ENCODE peak calls at places on chromosomes 3 and 15, in four cellular contexts. Q is tibial artery, H is prostate gland, K is SJSA1. B is an unnamed sample.

GRCh38 chr15:80531388-80532184 is 127.4 kb downstream of the ARNT2 start:
- DNase-seq in Q (peak), H (no peak), K (no peak), B (no peak)

GRCh38 chr15:70421197-70421482 is 323.4 kb upstream of the TLE3 start:
- DNase-seq in Q (no peak), H (peak), K (no peak), B (no peak)

GRCh38 chr3:169628567-169628966 is 34.9 kb downstream of the MECOM start:
- DNase-seq in Q (no peak), H (no peak), K (no peak), B (no peak)

GRCh38 chr15:74173545-74174215 is at the start of gene ISLR:
- DNase-seq in Q (peak), H (no peak), K (peak), B (peak)

GRCh38 chr15:91136386-91136923 is 36.4 kb downstream of the SV2B start:
- DNase-seq in Q (no peak), H (no peak), K (no peak), B (no peak)

GRCh38 chr3:166570136-166570535 is 732.9 kb upstream of the BCHE start:
- DNase-seq in Q (no peak), H (no peak), K (no peak), B (no peak)

GRCh38 chr15:53880353-53880752 is 97.9 kb upstream of the UNC13C start:
- DNase-seq in Q (no peak), H (no peak), K (no peak), B (no peak)

GRCh38 chr3:40237892-40238571 is 71.5 kb upstream of the EIF1B start:
- DNase-seq in Q (no peak), H (no peak), K (no peak), B (no peak)

GRCh38 chr3:184361532-184361931 is at the start of the genes CLCN2 and POLR2H:
- DNase-seq in Q (peak), H (peak), K (no peak), B (peak)

GRCh38 chr15:69578792-69579587 is 126.4 kb downstream of the RPLP1 start:
- DNase-seq in Q (peak), H (peak), K (no peak), B (no peak)

GRCh38 chr3:24158756-24159155 is 213.7 kb downstream of the NR1D2 start:
- DNase-seq in Q (no peak), H (no peak), K (no peak), B (no peak)

GRCh38 chr3:131217296-131217741 is 164.3 kb upstream of the NUDT16 start:
- DNase-seq in Q (no peak), H (no peak), K (no peak), B (peak)

GRCh38 chr3:107956991-107957467 is 133.8 kb downstream of the CD47 start:
- DNase-seq in Q (peak), H (peak), K (no peak), B (no peak)

GRCh38 chr3:4994144-4994730 is 15.0 kb downstream of the BHLHE40 start:
- DNase-seq in Q (no peak), H (no peak), K (peak), B (no peak)

GRCh38 chr3:113844622-113845222 is 6.1 kb downstream of the GRAMD1C start:
- DNase-seq in Q (no peak), H (no peak), K (no peak), B (no peak)

GRCh38 chr3:12004741-12005513 is 739 bp downstream of the SYN2 start:
- DNase-seq in Q (no peak), H (no peak), K (no peak), B (no peak)

GRCh38 chr15:86178845-86179244 is 99.2 kb downstream of the AGBL1 start:
- DNase-seq in Q (no peak), H (no peak), K (no peak), B (no peak)

GRCh38 chr3:155019576-155019975 is 60.5 kb upstream of the MME start:
- DNase-seq in Q (no peak), H (no peak), K (no peak), B (no peak)

GRCh38 chr15:93477188-93477587 is 388.2 kb upstream of the RGMA start:
- DNase-seq in Q (no peak), H (no peak), K (no peak), B (no peak)

GRCh38 chr3:99344216-99344615 is 294.2 kb upstream of the COL8A1 start:
- DNase-seq in Q (no peak), H (no peak), K (no peak), B (no peak)

GRCh38 chr3:17179381-17180205 is 294.8 kb downstream of the PLCL2 start:
- DNase-seq in Q (no peak), H (no peak), K (no peak), B (peak)

GRCh38 chr15:25427861-25428260 is 11.0 kb downstream of the UBE3A start:
- DNase-seq in Q (no peak), H (no peak), K (no peak), B (no peak)

GRCh38 chr15:66253643-66254363 is at the start of gene MEGF11:
- DNase-seq in Q (no peak), H (no peak), K (no peak), B (peak)

GRCh38 chr3:112782481-112782880 is 64.2 kb downstream of the CD200R1L start:
- DNase-seq in Q (no peak), H (no peak), K (no peak), B (no peak)

GRCh38 chr3:73192036-73192738 is 130.7 kb downstream of the EBLN2 start:
- DNase-seq in Q (no peak), H (no peak), K (no peak), B (no peak)

GRCh38 chr3:64634461-64634860 is 53.3 kb downstream of the ADAMTS9 start:
- DNase-seq in Q (no peak), H (no peak), K (no peak), B (no peak)

GRCh38 chr3:63763156-63763555 is 55.9 kb upstream of the C3orf49 start:
- DNase-seq in Q (no peak), H (no peak), K (no peak), B (no peak)

GRCh38 chr3:194505791-194506415 is 19.1 kb upstream of the ATP13A3 start:
- DNase-seq in Q (no peak), H (no peak), K (no peak), B (no peak)

GRCh38 chr3:105394177-105394576 is 27.5 kb downstream of the ALCAM start:
- DNase-seq in Q (no peak), H (no peak), K (no peak), B (no peak)

GRCh38 chr3:146067048-146067447 is 93.9 kb downstream of the PLOD2 start:
- DNase-seq in Q (no peak), H (no peak), K (no peak), B (no peak)

GRCh38 chr15:86829251-86829650 is 749.6 kb downstream of the AGBL1 start:
- DNase-seq in Q (no peak), H (no peak), K (no peak), B (peak)

GRCh38 chr3:138367912-138368311 is 19.5 kb downstream of the MRAS start:
- DNase-seq in Q (peak), H (no peak), K (no peak), B (no peak)

GRCh38 chr15:45022871-45023658 is at the start of gene SORD:
- DNase-seq in Q (peak), H (peak), K (peak), B (peak)

GRCh38 chr3:177602601-177603136 is 405.4 kb upstream of the TBL1XR1 start:
- DNase-seq in Q (no peak), H (no peak), K (no peak), B (no peak)
- H3K27ac ChIP-seq in Q (no peak), H (peak), K (no peak), B (no peak)

GRCh38 chr3:183298708-183299153 is 45.7 kb downstream of the B3GNT5 start:
- DNase-seq in Q (peak), H (no peak), K (peak), B (peak)

GRCh38 chr3:183293966-183294365 is 40.9 kb downstream of the B3GNT5 start:
- DNase-seq in Q (no peak), H (no peak), K (no peak), B (no peak)

GRCh38 chr3:183296944-183297343 is 43.9 kb downstream of the B3GNT5 start:
- DNase-seq in Q (no peak), H (no peak), K (no peak), B (no peak)

GRCh38 chr3:183291511-183292031 is 38.5 kb downstream of the B3GNT5 start:
- DNase-seq in Q (no peak), H (no peak), K (no peak), B (peak)

DNA sequence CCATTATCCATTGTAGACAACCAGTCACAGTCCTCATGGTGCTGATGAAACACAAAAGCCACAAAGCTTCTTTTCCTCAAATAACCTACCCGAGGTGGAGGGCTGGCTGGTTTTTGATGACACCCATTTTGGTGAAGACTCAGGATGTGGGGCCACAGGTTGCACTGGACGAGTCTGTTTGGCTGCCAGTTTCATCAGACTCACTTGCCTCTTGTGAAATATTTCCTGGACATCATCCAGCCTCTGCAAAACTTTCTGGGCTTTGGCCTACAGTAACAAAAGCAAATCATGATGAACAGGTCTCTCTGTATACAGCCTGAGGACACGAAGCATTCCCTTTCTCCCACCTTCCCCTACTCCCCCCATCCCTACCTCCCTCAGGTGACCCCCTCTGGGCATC is 42.2 kb downstream of the B3GNT5 start:
- DNase-seq in Q (no peak), H (peak), K (no peak), B (no peak)
- H3K27ac ChIP-seq in Q (no peak), H (peak), K (no peak), B (no peak)

GRCh38 chr3:46667061-46667621 is 26.3 kb downstream of the ALS2CL start:
- DNase-seq in Q (peak), H (no peak), K (peak), B (peak)
- H3K27ac ChIP-seq in Q (no peak), H (no peak), K (no peak), B (no peak)

DNA sequence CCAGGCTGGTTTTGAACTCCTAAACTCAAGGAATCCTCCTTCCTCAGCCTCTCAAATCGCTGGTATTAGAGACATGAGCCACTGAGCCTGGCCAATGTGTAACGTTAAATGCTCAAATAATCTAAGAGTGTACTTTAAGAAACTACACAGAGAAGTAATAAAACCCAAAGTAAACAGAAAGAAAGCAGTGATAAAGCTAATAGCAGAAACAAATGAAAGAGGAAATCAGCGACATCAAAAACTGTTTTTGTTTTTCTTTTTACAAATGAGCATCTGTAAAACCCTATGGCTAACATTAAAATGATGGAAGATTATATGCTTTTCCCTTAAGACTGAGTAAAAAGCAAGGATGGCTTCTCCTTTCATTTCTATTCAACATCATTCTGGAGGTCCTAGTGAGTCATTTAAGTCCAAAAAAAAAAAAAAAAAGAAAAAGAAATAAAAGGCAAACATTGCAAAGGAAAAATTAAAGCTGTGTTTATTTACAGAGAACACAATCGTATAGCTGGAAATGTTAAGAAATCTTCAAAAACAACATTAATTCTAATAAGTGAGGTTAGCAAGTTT is 36.8 kb upstream of the FNDC3B start:
- DNase-seq in Q (no peak), H (no peak), K (no peak), B (no peak)
- H3K27ac ChIP-seq in Q (no peak), H (no peak), K (peak), B (no peak)

GRCh38 chr3:52894756-52895155 is 2.6 kb downstream of the STIMATE start:
- DNase-seq in Q (no peak), H (no peak), K (no peak), B (no peak)

GRCh38 chr3:52892290-52892624 is 5.1 kb downstream of the STIMATE start:
- DNase-seq in Q (no peak), H (no peak), K (no peak), B (no peak)

GRCh38 chr3:52892625-52893311 is 4.6 kb downstream of the STIMATE start:
- DNase-seq in Q (no peak), H (no peak), K (no peak), B (no peak)

GRCh38 chr3:52895416-52895815 is 1.9 kb downstream of the STIMATE start:
- DNase-seq in Q (no peak), H (no peak), K (no peak), B (no peak)

GRCh38 chr3:52893723-52894122 is 3.6 kb downstream of the STIMATE start:
- DNase-seq in Q (no peak), H (no peak), K (no peak), B (no peak)
- H3K27ac ChIP-seq in Q (peak), H (peak), K (no peak), B (no peak)

DNA sequence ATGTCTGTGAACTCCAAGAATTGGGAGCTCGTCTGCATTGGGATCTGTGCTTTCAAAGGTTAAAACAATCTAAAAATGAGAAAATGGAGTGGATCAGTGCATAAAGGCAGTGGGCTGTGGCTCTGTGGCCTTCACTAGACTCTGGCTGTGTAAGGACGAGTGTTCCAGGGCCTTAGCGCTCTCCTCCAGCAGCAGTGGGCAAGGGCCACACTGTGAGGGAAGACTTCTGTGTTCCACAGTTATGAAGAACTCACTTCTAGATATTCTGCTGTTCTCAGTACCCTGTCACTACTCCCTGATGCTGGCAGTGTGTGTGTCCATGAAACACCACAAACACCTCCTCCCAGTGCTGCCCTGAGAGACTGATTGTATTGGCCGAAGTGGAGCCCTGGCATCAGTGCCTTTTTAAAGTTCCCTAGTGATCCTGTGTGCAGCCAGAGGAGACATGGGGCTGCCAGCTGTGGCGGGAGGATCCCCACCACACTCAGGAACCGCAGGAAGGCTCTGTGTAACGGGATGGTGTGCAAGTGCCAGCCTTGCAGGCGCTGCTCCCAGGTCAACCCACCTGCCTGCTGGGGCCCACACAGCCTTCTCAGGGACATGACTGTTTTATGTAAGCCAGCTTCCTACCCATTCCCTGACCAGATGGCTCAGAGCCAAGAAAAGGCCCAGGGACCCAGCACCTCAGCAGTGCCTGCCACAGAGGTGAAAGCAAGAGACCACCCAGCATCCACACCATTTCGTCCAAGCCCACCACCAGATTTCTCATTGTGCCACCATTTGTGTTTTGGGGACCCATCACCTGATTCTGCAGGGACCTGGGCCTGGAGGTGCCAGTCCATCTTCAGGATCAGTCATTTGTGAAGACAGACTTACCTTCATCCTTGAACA is 40.4 kb downstream of the ABTB1 start:
- DNase-seq in Q (no peak), H (no peak), K (no peak), B (no peak)
- H3K27ac ChIP-seq in Q (peak), H (peak), K (no peak), B (no peak)

GRCh38 chr3:48084929-48085328 is 68.7 kb upstream of the MAP4 start:
- DNase-seq in Q (no peak), H (no peak), K (no peak), B (no peak)
- H3K27ac ChIP-seq in Q (peak), H (no peak), K (no peak), B (no peak)

B was measured in SJCRH30.